ENCODE peak calls at places on chromosomes 1 and 21, in nine cellular contexts. U, Z, K, M, H, I, E, R and Q are unnamed samples.

GRCh38 chr21:43679951-43680350 is 20.6 kb downstream of the RRP1B start:
- DNase-seq in U (no peak), Z (no peak), K (no peak), M (no peak), H (no peak), I (no peak), E (no peak), R (no peak), Q (no peak)

GRCh38 chr1:116855788-116856187 is 53.9 kb upstream of the PTGFRN start:
- DNase-seq in U (no peak), Z (no peak), K (no peak), M (no peak), H (no peak), I (no peak), E (no peak), R (no peak), Q (no peak)

GRCh38 chr21:29716753-29717152 is 223.0 kb downstream of the GRIK1 start:
- DNase-seq in U (no peak), Z (no peak), K (no peak), M (no peak), H (no peak), I (no peak), E (no peak), R (no peak), Q (no peak)

GRCh38 chr1:21239181-21239580 is 51.1 kb downstream of the ECE1 start:
- DNase-seq in U (no peak), Z (no peak), K (no peak), M (no peak), H (no peak), I (no peak), E (no peak), R (no peak), Q (no peak)

GRCh38 chr1:89873757-89874156 is 52.9 kb downstream of the LRRC8D start:
- DNase-seq in U (no peak), Z (no peak), K (no peak), M (no peak), H (no peak), I (no peak), E (no peak), R (no peak), Q (peak)

GRCh38 chr1:177306981-177307380 is 136.2 kb downstream of the BRINP2 start:
- DNase-seq in U (no peak), Z (no peak), K (no peak), M (no peak), H (no peak), I (no peak), E (no peak), R (no peak), Q (no peak)

GRCh38 chr21:33265664-33266049 is 510 bp upstream of the IL10RB start:
- DNase-seq in U (peak), Z (peak), K (peak), M (no peak), H (peak), I (peak), E (no peak), R (no peak), Q (peak)

GRCh38 chr1:8670371-8670818 is 147.0 kb downstream of the RERE start:
- DNase-seq in U (no peak), Z (no peak), K (no peak), M (no peak), H (no peak), I (no peak), E (no peak), R (no peak), Q (no peak)

GRCh38 chr1:87336623-87337067 is 8.0 kb downstream of the LMO4 start:
- DNase-seq in U (no peak), Z (no peak), K (no peak), M (no peak), H (no peak), I (no peak), E (no peak), R (no peak), Q (no peak)

GRCh38 chr1:195851804-195852203 is 756.4 kb downstream of the KCNT2 start:
- DNase-seq in U (no peak), Z (no peak), K (no peak), M (no peak), H (no peak), I (no peak), E (no peak), R (no peak), Q (no peak)

GRCh38 chr1:46687095-46687659 is 15.5 kb downstream of the TEX38 start:
- DNase-seq in U (peak), Z (peak), K (peak), M (peak), H (no peak), I (peak), E (no peak), R (peak), Q (peak)

GRCh38 chr1:76247261-76247852 is 172.8 kb downstream of the ST6GALNAC3 start:
- DNase-seq in U (no peak), Z (no peak), K (no peak), M (no peak), H (no peak), I (no peak), E (no peak), R (no peak), Q (no peak)

GRCh38 chr1:183622884-183623785 is 12.4 kb downstream of the ARPC5 start:
- DNase-seq in U (peak), Z (peak), K (no peak), M (peak), H (peak), I (peak), E (peak), R (no peak), Q (peak)

GRCh38 chr1:87953732-87954344 is 625.2 kb downstream of the LMO4 start:
- DNase-seq in U (peak), Z (peak), K (peak), M (peak), H (peak), I (peak), E (peak), R (peak), Q (peak)

GRCh38 chr21:38852278-38852677 is 46.5 kb downstream of the ETS2 start:
- DNase-seq in U (no peak), Z (no peak), K (no peak), M (no peak), H (no peak), I (no peak), E (no peak), R (no peak), Q (no peak)

GRCh38 chr1:52928083-52928404 is 968 bp downstream of the SCP2 start:
- DNase-seq in U (no peak), Z (no peak), K (no peak), M (no peak), H (no peak), I (no peak), E (no peak), R (no peak), Q (no peak)

GRCh38 chr1:199089393-199090122 is 450.7 kb downstream of the PTPRC start:
- DNase-seq in U (no peak), Z (no peak), K (no peak), M (no peak), H (no peak), I (no peak), E (no peak), R (no peak), Q (no peak)

GRCh38 chr1:245067257-245067656 is 87.5 kb upstream of the KIF26B start:
- DNase-seq in U (no peak), Z (no peak), K (no peak), M (no peak), H (no peak), I (no peak), E (no peak), R (no peak), Q (no peak)

GRCh38 chr1:113984710-113985109 is 5.4 kb downstream of the OLFML3 start:
- DNase-seq in U (no peak), Z (peak), K (no peak), M (no peak), H (no peak), I (no peak), E (no peak), R (no peak), Q (no peak)

GRCh38 chr1:110176299-110176956 is 26.1 kb downstream of the SLC6A17 start:
- DNase-seq in U (peak), Z (peak), K (no peak), M (no peak), H (no peak), I (peak), E (no peak), R (no peak), Q (peak)

GRCh38 chr1:53893999-53894636 is at the start of gene DIO1:
- DNase-seq in U (peak), Z (no peak), K (no peak), M (no peak), H (no peak), I (no peak), E (no peak), R (no peak), Q (no peak)

GRCh38 chr21:39141502-39141901 is 41.7 kb downstream of the PSMG1 start:
- DNase-seq in U (no peak), Z (no peak), K (no peak), M (no peak), H (no peak), I (no peak), E (no peak), R (no peak), Q (no peak)

GRCh38 chr1:94836891-94837290 is 16.7 kb downstream of the SLC44A3 start:
- DNase-seq in U (no peak), Z (no peak), K (no peak), M (no peak), H (no peak), I (no peak), E (no peak), R (no peak), Q (no peak)

GRCh38 chr1:151639466-151639865 is 27.6 kb downstream of the SNX27 start:
- DNase-seq in U (no peak), Z (no peak), K (no peak), M (no peak), H (no peak), I (no peak), E (no peak), R (no peak), Q (no peak)
- TF ChIP-seq POLR2A in U (no peak), Z (no peak), K (no peak), M (no peak), H (no peak), I (no peak), E (no peak), R (no peak), Q (no peak)

DNA sequence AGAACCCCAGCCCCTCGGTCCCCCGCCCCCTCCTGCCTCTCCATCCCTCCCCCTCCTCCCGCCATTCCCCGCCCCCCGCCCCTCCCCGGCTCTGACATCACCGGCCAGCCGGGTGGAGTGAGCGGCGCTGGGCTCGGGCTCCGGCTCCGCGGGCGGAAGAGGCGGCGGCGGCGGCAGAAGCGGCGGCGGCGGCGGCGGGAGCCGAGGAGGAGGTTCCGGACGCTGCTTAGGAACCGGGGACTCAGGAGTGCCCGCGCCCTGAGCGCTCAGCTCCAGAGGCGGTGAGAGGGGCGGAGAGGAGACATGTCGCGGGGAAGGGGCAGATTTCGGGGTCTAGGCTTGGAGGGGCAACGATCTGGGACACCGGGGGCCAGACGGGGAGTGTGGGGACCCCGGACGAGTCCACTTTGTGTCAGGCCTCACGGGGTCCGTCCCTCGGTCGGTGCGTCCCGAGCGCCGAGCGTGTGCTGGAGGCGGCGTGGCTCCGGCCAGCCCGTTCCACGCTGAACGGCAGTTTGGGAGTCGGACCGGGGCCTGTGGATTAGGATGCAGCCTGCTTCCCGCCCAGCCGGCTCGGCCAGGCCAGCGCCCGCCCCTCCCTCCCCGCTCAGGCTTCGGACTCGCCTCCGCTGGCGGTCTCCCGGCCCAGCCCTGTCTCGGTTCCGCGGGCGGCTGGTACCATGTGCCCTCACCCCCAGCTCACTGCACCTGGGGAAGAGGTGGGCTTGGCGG is at the start of gene PEA15:
- DNase-seq in U (peak), Z (peak), K (peak), M (peak), H (peak), I (peak), E (peak), R (peak), Q (peak)
- TF ChIP-seq POLR2A in U (peak), Z (peak), K (peak), M (peak), H (peak), I (no peak), E (peak), R (peak), Q (peak)

DNA sequence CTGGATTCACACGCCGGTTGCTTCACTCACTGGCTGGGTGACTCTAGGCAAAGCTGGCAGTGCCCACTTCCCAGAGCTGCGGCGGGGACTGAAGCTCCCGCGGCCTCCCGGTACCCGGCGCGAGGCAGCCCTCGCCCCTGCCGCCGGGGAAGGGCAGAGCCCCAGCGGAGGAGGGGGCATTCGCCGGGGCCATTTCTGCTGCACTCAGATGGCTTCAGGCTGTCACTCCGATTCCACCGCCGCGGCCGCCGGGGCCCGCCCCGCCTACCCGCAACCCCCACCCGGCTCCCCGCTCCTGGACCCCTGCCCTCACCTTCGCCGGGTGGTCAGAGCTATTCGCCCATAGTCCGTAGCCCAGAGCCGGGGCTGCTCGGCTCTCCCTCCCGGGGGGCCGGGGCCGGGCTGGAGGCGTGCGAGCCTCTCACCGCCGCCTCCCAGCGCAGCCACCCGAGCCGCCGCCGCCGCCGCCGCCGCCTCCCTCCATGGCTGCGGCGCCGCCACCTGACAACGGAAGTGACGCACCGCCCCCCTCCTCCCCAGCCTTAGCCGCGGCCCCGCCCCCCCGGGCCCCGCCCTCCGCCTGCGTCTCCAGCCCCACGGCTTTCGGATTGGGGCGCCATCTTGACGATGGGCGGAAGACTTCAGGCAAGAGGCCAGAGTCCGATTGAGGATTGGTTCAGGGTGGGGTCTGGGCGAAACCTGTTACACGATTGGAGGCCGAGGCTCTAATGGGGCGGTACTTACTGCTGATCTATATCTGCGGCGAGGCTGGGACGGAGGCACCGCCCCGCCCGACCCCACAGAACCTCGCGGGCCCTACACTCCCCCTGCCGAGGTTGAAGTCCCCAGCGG is at the start of gene STK40:
- DNase-seq in U (peak), Z (peak), K (peak), M (peak), H (peak), I (peak), E (peak), R (peak), Q (peak)
- TF ChIP-seq POLR2A in U (peak), Z (peak), K (peak), M (peak), H (peak), I (no peak), E (no peak), R (peak), Q (no peak)

GRCh38 chr1:156705321-156705917 is at the start of gene CRABP2:
- DNase-seq in U (peak), Z (peak), K (peak), M (peak), H (no peak), I (no peak), E (no peak), R (peak), Q (no peak)
- TF ChIP-seq POLR2A in U (no peak), Z (no peak), K (no peak), M (no peak), H (no peak), I (no peak), E (peak), R (no peak), Q (no peak)

DNA sequence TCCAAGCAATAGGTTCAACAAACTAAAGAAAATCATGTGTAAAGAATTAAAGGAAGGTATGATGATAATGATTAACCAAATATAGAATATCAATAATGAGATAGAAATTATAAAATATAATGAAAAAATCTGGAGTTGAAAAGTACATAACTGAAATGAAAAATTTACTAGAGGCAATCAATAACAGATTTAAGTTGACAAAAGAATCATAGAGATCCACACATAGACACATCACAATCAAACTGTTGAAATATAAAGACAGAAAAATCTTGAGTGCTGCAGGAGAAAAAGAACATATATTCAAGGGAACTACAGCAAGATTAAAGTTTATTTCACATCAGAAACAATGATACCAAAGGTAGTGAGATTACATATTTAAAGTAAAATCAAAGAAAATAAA is 63.7 kb downstream of the RNASEL start:
- DNase-seq in U (no peak), Z (no peak), K (no peak), M (no peak), H (no peak), I (no peak), E (no peak), R (no peak), Q (no peak)
- TF ChIP-seq POLR2A in U (no peak), Z (no peak), K (no peak), M (no peak), H (no peak), I (no peak), E (no peak), R (no peak), Q (no peak)

GRCh38 chr1:39954870-39955546 is at the start of gene MFSD2A:
- DNase-seq in U (peak), Z (peak), K (peak), M (peak), H (peak), I (peak), E (peak), R (peak), Q (peak)
- TF ChIP-seq POLR2A in U (peak), Z (no peak), K (no peak), M (no peak), H (peak), I (no peak), E (peak), R (peak), Q (peak)

GRCh38 chr1:12081648-12082396 is 18.7 kb downstream of the TNFRSF8 start:
- DNase-seq in U (no peak), Z (no peak), K (no peak), M (no peak), H (no peak), I (no peak), E (peak), R (no peak), Q (no peak)
- TF ChIP-seq POLR2A in U (no peak), Z (no peak), K (no peak), M (no peak), H (no peak), I (no peak), E (peak), R (no peak), Q (no peak)

DNA sequence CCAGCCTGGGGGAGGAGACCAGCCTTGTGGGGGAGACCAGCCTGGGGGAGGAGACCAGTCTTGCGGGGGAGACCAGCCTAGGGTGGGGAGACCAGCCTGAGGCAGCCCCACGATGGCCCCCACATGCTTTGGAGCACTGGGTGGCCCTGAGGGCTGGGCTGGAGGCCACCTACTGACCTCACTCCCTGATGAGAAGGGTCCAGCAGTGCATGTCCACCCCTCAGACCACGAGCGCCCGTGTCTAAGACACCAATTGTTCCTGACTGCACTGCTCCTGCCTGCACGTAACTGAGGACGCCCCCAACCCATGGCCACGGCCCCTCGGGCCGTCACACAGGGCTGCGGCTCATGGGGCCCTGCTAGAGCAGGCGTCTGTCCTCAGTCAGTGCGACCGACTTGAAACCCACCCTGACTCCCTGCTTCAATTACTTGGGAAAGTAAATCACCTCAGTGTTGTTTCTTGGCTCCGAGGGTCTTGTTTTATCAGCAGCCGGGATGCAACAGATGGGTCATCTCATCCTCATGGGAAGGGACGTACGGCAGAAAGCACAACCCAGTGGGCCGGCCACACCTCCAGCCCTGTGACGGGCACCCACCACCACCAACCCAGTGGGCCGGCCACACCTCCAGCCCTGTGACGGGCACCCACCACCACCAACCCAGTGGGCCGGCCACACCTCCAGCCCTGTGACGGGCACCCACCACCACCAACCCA is at the start of gene SPATC1L:
- DNase-seq in U (peak), Z (peak), K (peak), M (peak), H (peak), I (peak), E (no peak), R (peak), Q (peak)
- TF ChIP-seq POLR2A in U (peak), Z (no peak), K (no peak), M (no peak), H (no peak), I (no peak), E (no peak), R (no peak), Q (no peak)